ENCODE peak calls at places on chromosomes 11 and 22, in seven cellular contexts. A, Q, J, R, B, S and M are unnamed samples.

GRCh38 chr22:36935694-36936093 is 22.3 kb downstream of the CSF2RB start:
- DNase-seq in R (no peak), Q (no peak), S (no peak), A (no peak), B (no peak), J (no peak), M (no peak)

GRCh38 chr22:46941958-46942815 is 179.7 kb downstream of the TBC1D22A start:
- DNase-seq in A (no peak), R (no peak), S (peak; percentile 45), Q (no peak), B (no peak), J (peak; percentile 13), M (no peak)

GRCh38 chr22:46731246-46732040 is 6.6 kb downstream of the CERK start:
- DNase-seq in B (no peak), R (no peak), Q (no peak), S (no peak), J (no peak), A (peak; percentile 92), M (peak; percentile 48)

GRCh38 chr11:111911563-111912401 is at the start of gene CRYAB:
- DNase-seq in Q (no peak), J (peak; percentile 82), A (peak; percentile 97), R (peak; percentile 91), B (peak; percentile 86), S (no peak), M (peak; percentile 50)

GRCh38 chr11:10303558-10304363 is 1.1 kb upstream of the ADM start:
- DNase-seq in J (peak; percentile 68), Q (peak; percentile 55), S (peak; percentile 46), B (no peak), A (peak; percentile 82), R (peak; percentile 43), M (peak; percentile 70)

GRCh38 chr11:114293201-114293711 is 2.9 kb upstream of the NNMT start:
- DNase-seq in J (no peak), Q (no peak), S (no peak), A (no peak), R (no peak), B (no peak), M (no peak)

GRCh38 chr22:26471522-26471921 is 12.1 kb downstream of the HPS4 start:
- DNase-seq in A (no peak), S (no peak), Q (peak; percentile 57), J (peak; percentile 83), B (no peak), R (no peak), M (peak; percentile 88)

GRCh38 chr11:75745807-75746206 is 22.8 kb upstream of the DGAT2 start:
- DNase-seq in R (no peak), A (no peak), Q (no peak), S (no peak), J (no peak), B (no peak), M (no peak)

GRCh38 chr11:123304828-123305530 is 109.9 kb upstream of the CLMP start:
- DNase-seq in S (no peak), Q (no peak), B (no peak), R (no peak), J (no peak), A (no peak), M (no peak)

GRCh38 chr22:21079493-21079892 is 33.7 kb downstream of the LRRC74B start:
- DNase-seq in J (no peak), S (no peak), Q (no peak), A (no peak), R (no peak), B (no peak), M (no peak)

GRCh38 chr22:22928666-22929380 is 41.2 kb downstream of the IGLL5 start:
- DNase-seq in Q (no peak), A (peak; percentile 75), R (no peak), J (peak; percentile 16), S (peak; percentile 98), B (no peak), M (no peak)

GRCh38 chr22:19059481-19060278 is 62.5 kb downstream of the DGCR2 start:
- DNase-seq in R (no peak), B (no peak), A (peak; percentile 65), J (no peak), Q (no peak), S (no peak), M (no peak)

GRCh38 chr11:69295995-69296889 is 2.3 kb downstream of the MYEOV start:
- DNase-seq in J (peak; percentile 74), S (peak; percentile 95), A (peak; percentile 84), B (no peak), Q (no peak), R (no peak), M (no peak)

GRCh38 chr11:102552447-102553200 is 22.1 kb upstream of the MMP7 start:
- DNase-seq in A (no peak), J (peak; percentile 65), Q (peak; percentile 58), S (no peak), B (no peak), R (no peak), M (peak; percentile 64)

GRCh38 chr11:128716661-128717210 is 22.9 kb downstream of the FLI1 start:
- DNase-seq in J (peak; percentile 62), Q (no peak), A (no peak), R (no peak), B (no peak), S (no peak), M (no peak)

GRCh38 chr11:1040428-1041148 is 4.1 kb upstream of the MUC6 start:
- DNase-seq in S (no peak), R (no peak), Q (no peak), B (no peak), A (peak; percentile 70), J (no peak), M (no peak)

GRCh38 chr11:64864473-64865285 is 13.7 kb downstream of the EHD1 start:
- DNase-seq in S (peak; percentile 74), J (peak; percentile 97), B (peak; percentile 89), Q (no peak), A (peak; percentile 94), R (peak; percentile 23), M (no peak)

GRCh38 chr11:118961591-118961990 is 5.5 kb downstream of the UPK2 start:
- DNase-seq in J (no peak), A (no peak), S (no peak), R (no peak), B (no peak), Q (no peak), M (no peak)

GRCh38 chr11:76653674-76654309 is 16.8 kb downstream of the LRRC32 start:
- DNase-seq in S (no peak), R (no peak), J (peak; percentile 95), A (peak; percentile 88), B (peak; percentile 71), Q (no peak), M (no peak)